ENCODE peak calls at places on chromosomes 11 and 22, in six cellular contexts. X is GM12878, E is HCT116, Q is HepG2, Y is K562, S is SK-N-SH. C is an unnamed sample.

GRCh38 chr11:119726150-119726553 is 2.8 kb downstream of the NECTIN1 start:
- DNase-seq in X (no peak), E (no peak), Q (no peak), Y (no peak), S (no peak), C (no peak)

GRCh38 chr11:134313821-134314607 is 17.8 kb upstream of the GLB1L2 start:
- DNase-seq in X (no peak), E (no peak), Q (no peak), Y (no peak), S (no peak), C (no peak)

GRCh38 chr11:820655-821512 is 2.2 kb downstream of the PNPLA2 start:
- DNase-seq in X (no peak), E (no peak), Q (peak), Y (no peak), S (no peak), C (peak)

GRCh38 chr11:120739780-120740179 is 228.2 kb downstream of the GRIK4 start:
- DNase-seq in X (no peak), E (no peak), Q (no peak), Y (no peak), S (peak), C (no peak)

GRCh38 chr11:10365045-10365444 is 60.2 kb downstream of the ADM start:
- DNase-seq in X (no peak), E (no peak), Q (no peak), Y (no peak), S (no peak), C (no peak)

GRCh38 chr22:44410396-44411056 is 87.5 kb downstream of the RTL6 start:
- DNase-seq in X (no peak), E (no peak), Q (no peak), Y (no peak), S (no peak), C (no peak)

GRCh38 chr11:74171630-74172465 is 759 bp downstream of the PPME1 start:
- DNase-seq in X (no peak), E (no peak), Q (no peak), Y (no peak), S (no peak), C (no peak)

GRCh38 chr11:88330826-88331428 is 6.6 kb downstream of the CTSC start:
- DNase-seq in X (no peak), E (no peak), Q (no peak), Y (no peak), S (no peak), C (no peak)

GRCh38 chr11:119486691-119487259 is 63.8 kb upstream of the THY1 start:
- DNase-seq in X (no peak), E (no peak), Q (no peak), Y (no peak), S (no peak), C (peak)

GRCh38 chr11:45607995-45608394 is 57.4 kb downstream of the CHST1 start:
- DNase-seq in X (no peak), E (no peak), Q (no peak), Y (no peak), S (no peak), C (no peak)

GRCh38 chr11:122748968-122749687 is 89.2 kb upstream of the CRTAM start:
- DNase-seq in X (peak), E (no peak), Q (no peak), Y (no peak), S (no peak), C (no peak)
- TF ChIP-seq JUND in X (no peak), E (no peak), Q (no peak), Y (no peak), S (peak), C (no peak)

GRCh38 chr22:31906569-31906968 is 37.8 kb upstream of the YWHAH start:
- DNase-seq in X (no peak), E (no peak), Q (no peak), Y (no peak), S (no peak), C (no peak)
- TF ChIP-seq JUND in X (no peak), E (no peak), Q (no peak), Y (no peak), S (no peak), C (no peak)

GRCh38 chr22:38811241-38811640 is 17.3 kb upstream of the DNAL4 start:
- DNase-seq in X (no peak), E (no peak), Q (no peak), Y (no peak), S (no peak), C (no peak)

GRCh38 chr22:38817196-38817595 is 23.3 kb upstream of the DNAL4 start:
- DNase-seq in X (no peak), E (no peak), Q (no peak), Y (no peak), S (no peak), C (no peak)

GRCh38 chr22:38820021-38820420 is 23.8 kb downstream of the NPTXR start:
- DNase-seq in X (no peak), E (no peak), Q (no peak), Y (no peak), S (no peak), C (no peak)

GRCh38 chr22:38819387-38819940 is 24.4 kb downstream of the NPTXR start:
- DNase-seq in X (no peak), E (no peak), Q (no peak), Y (no peak), S (no peak), C (no peak)

GRCh38 chr22:38815844-38816243 is 21.9 kb upstream of the DNAL4 start:
- DNase-seq in X (no peak), E (no peak), Q (no peak), Y (no peak), S (no peak), C (no peak)
- TF ChIP-seq JUND in X (no peak), E (no peak), Q (no peak), Y (no peak), S (no peak), C (no peak)

DNA sequence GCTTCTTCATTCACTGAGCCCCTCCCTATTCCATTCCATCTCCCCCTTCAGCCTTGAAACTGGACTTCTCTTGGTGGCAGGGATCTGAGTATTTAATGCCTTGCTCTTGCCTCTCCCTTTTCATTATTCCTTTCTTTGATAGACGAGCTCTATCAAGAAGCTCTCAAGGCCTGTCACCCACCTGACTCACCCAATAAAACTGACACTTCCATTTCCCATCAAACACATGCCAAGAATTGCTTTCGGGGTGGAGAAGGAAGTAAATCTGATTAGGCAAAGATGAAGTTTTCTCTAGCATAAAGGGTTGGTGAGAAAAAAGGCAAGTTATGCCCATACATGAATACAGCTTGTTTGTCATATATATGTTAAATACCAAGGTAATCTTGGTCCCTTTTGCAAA is 34.9 kb upstream of the MYEOV start:
- DNase-seq in X (no peak), E (no peak), Q (no peak), Y (no peak), S (no peak), C (no peak)
- TF ChIP-seq JUND in X (no peak), E (no peak), Q (no peak), Y (no peak), S (no peak), C (no peak)

DNA sequence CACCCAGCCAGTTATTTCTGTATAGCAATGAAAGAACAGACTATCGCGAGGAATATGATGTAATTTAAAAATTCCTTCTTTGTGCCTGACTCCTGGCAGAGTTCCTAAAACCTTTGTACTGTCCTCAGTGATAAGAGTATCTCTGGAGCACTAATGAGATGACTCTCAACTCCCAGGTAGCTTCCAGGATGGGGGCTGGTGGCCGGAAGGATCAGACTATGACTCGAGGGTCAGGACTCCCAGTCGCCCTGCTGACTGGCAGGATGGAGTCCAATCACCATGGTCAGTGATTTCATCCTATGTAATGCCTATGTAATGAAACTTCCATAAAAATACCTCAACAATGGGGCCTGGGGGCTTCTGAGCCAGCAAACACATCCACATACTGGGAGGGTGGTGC is 135.1 kb downstream of the SHANK2 start:
- DNase-seq in X (no peak), E (no peak), Q (no peak), Y (no peak), S (no peak), C (no peak)
- TF ChIP-seq JUND in X (no peak), E (no peak), Q (no peak), Y (no peak), S (no peak), C (no peak)

GRCh38 chr11:122108192-122108799 is 7.7 kb downstream of the BLID start:
- DNase-seq in X (no peak), E (peak), Q (peak), Y (peak), S (no peak), C (no peak)
- TF ChIP-seq JUND in X (no peak), E (no peak), Q (no peak), Y (no peak), S (no peak), C (no peak)

C was measured in T47D.